ENCODE peak calls at places on chromosomes 3 and 15, in five cellular contexts. H is A673, L is neural progenitor cell, V is HepG2, N is GM23338. R is an unnamed sample. For H3K4me1 and H3K36me3, the result is how much of the 10 kb centered on the place peaks cover.

GRCh38 chr3:60932669-60933068 is 318.6 kb downstream of the FHIT start:
- DNase-seq in L (no peak), N (no peak), H (no peak), V (no peak), R (peak)

GRCh38 chr3:99774467-99774866 is 43.2 kb upstream of the CMSS1 start:
- DNase-seq in N (no peak), L (no peak), V (no peak), H (peak), R (no peak)

GRCh38 chr3:149080699-149081091 is 5.6 kb downstream of the HLTF start:
- DNase-seq in V (no peak), L (no peak), H (no peak), N (no peak), R (no peak)

GRCh38 chr3:12733566-12733965 is 25.5 kb downstream of the TMEM40 start:
- DNase-seq in N (no peak), H (no peak), V (no peak), L (no peak), R (no peak)

GRCh38 chr15:90018216-90018831 is 17.2 kb downstream of the ZNF710 start:
- DNase-seq in V (no peak), L (no peak), N (no peak), H (no peak), R (no peak)

GRCh38 chr15:21270474-21270873 is 169.8 kb downstream of the POTEB3 start:
- DNase-seq in V (no peak), L (no peak), H (peak), N (no peak), R (no peak)

GRCh38 chr3:9934235-9934621 is 594 bp downstream of the CRELD1 start:
- DNase-seq in H (no peak), L (peak), V (no peak), N (peak), R (no peak)

GRCh38 chr3:57952208-57952631 is 56.0 kb upstream of the FLNB start:
- DNase-seq in V (peak), H (peak), N (peak), L (peak), R (no peak)

GRCh38 chr15:98567951-98568350 is 80.4 kb upstream of the IGF1R start:
- DNase-seq in L (no peak), N (no peak), H (no peak), V (no peak), R (no peak)

GRCh38 chr3:57577786-57578185 is 19.4 kb downstream of the ARF4 start:
- DNase-seq in V (no peak), L (no peak), H (no peak), N (no peak), R (no peak)

GRCh38 chr15:38517312-38517711 is 47.3 kb downstream of the RASGRP1 start:
- DNase-seq in V (no peak), L (no peak), H (no peak), N (no peak), R (no peak)

GRCh38 chr3:186053954-186054353 is 54.9 kb downstream of the ETV5 start:
- DNase-seq in V (no peak), L (peak), H (peak), N (peak), R (no peak)

GRCh38 chr3:76400141-76400540 is 614.8 kb upstream of the ZNF717 start:
- DNase-seq in N (no peak), L (no peak), V (no peak), H (no peak), R (no peak)

GRCh38 chr3:194573680-194574437 is 59.4 kb downstream of the TMEM44 start:
- DNase-seq in V (peak), L (peak), N (peak), H (peak), R (peak)

GRCh38 chr3:22089284-22089683 is 338.3 kb upstream of the ZNF385D start:
- DNase-seq in V (peak), H (peak), N (peak), L (peak), R (peak)

GRCh38 chr3:81602781-81603180 is 158.7 kb downstream of the GBE1 start:
- DNase-seq in N (no peak), H (no peak), V (no peak), L (no peak), R (no peak)

GRCh38 chr3:53346514-53346913 is 829 bp downstream of the DCP1A start:
- DNase-seq in N (peak), H (no peak), V (peak), L (peak), R (peak)

GRCh38 chr3:53347261-53348064 is at the start of gene DCP1A:
- DNase-seq in V (peak), L (peak), N (peak), H (peak), R (peak)

GRCh38 chr3:53346922-53347260 is 452 bp downstream of the DCP1A start:
- DNase-seq in N (no peak), L (no peak), H (no peak), V (no peak), R (no peak)

GRCh38 chr3:53354945-53355498 is 7.7 kb upstream of the DCP1A start:
- DNase-seq in N (no peak), H (no peak), L (no peak), V (no peak), R (no peak)

DNA sequence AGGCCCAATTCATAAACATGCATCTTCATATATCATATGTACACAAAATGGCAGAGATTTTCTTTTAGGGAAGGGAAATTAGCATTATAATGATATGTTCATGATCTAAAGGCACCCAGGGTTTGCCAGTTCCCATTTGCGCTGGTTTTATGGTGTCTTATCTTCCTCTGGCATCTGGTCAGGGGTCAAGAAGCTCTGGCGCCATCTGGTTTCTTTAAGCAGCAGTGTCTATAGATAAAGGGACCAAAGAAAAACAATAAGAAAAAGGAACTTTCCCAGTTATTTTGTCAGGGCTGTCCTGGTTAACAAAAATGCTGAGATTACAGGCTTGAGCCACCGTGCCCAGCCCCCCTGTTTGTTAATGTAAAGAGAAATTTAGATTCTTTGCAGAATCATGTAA is 3.3 kb upstream of the DCP1A start:
- DNase-seq in N (peak), V (peak), H (peak), L (peak), R (peak)
- H3K4me1 ChIP-seq in N (under half), V (under half), H (under half), L (under half), R (under half)

DNA sequence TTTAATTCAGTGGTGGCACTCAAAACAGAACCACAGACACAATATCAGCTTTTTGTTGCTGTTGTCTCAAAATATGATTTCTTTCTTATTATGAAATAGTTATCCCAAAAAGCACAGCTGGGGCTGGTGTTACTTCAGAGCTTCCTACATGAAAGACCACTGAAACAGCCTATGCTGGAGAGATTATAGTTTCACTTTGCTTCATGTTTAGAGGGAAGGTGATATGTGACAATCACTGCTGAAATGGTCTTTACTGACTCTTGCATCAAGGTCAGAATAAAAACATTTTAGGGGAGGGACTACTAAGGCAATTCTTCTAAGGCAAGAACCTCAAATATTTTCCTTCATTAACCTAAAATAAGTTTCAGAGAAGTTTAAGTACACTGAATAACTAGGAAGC is 190.6 kb downstream of the TNIK start:
- DNase-seq in H (no peak), N (no peak), L (no peak), V (no peak), R (no peak)
- TF ChIP-seq EZH2 in H (no peak), N (no peak), L (no peak), V (no peak), R (no peak)

GRCh38 chr3:130939753-130940152 is 45.9 kb downstream of the ATP2C1 start:
- DNase-seq in H (no peak), N (no peak), L (no peak), V (no peak), R (no peak)

GRCh38 chr3:130933801-130934345 is 40.0 kb downstream of the ATP2C1 start:
- DNase-seq in N (no peak), H (no peak), V (no peak), L (no peak), R (no peak)

GRCh38 chr3:130932979-130933378 is 39.1 kb downstream of the ATP2C1 start:
- DNase-seq in N (no peak), H (no peak), L (no peak), V (no peak), R (no peak)

GRCh38 chr3:130934442-130935089 is 40.7 kb downstream of the ATP2C1 start:
- DNase-seq in H (no peak), V (no peak), L (no peak), N (no peak), R (no peak)

GRCh38 chr3:130935761-130936160 is 41.9 kb downstream of the ATP2C1 start:
- DNase-seq in L (no peak), H (no peak), N (no peak), V (no peak), R (no peak)
- H3K36me3 ChIP-seq in L (under half), H (under half), N (under half), V (under half), R (under half)

GRCh38 chr15:96262097-96262496 is 68.4 kb upstream of the NR2F2 start:
- DNase-seq in H (no peak), L (no peak), N (no peak), V (peak), R (no peak)

GRCh38 chr15:96262497-96263268 is 67.8 kb upstream of the NR2F2 start:
- DNase-seq in L (no peak), H (no peak), N (no peak), V (no peak), R (no peak)

GRCh38 chr15:96264351-96264798 is 66.1 kb upstream of the NR2F2 start:
- DNase-seq in V (peak), L (no peak), N (no peak), H (no peak), R (no peak)

GRCh38 chr15:96264801-96265515 is 65.5 kb upstream of the NR2F2 start:
- DNase-seq in H (no peak), V (peak), L (no peak), N (no peak), R (no peak)

GRCh38 chr15:96261575-96262034 is 68.9 kb upstream of the NR2F2 start:
- DNase-seq in L (no peak), H (no peak), V (peak), N (no peak), R (no peak)
- H3K4me1 ChIP-seq in L (under half), H (under half), V (half or more), N (under half), R (under half)

GRCh38 chr3:181721369-181721768 is 9.6 kb downstream of the SOX2 start:
- DNase-seq in H (no peak), N (no peak), V (no peak), L (no peak), R (no peak)

GRCh38 chr3:181719298-181719859 is 7.7 kb downstream of the SOX2 start:
- DNase-seq in L (no peak), V (no peak), H (no peak), N (no peak), R (no peak)

GRCh38 chr3:181722156-181722555 is 10.4 kb downstream of the SOX2 start:
- DNase-seq in V (no peak), H (no peak), L (peak), N (no peak), R (no peak)

GRCh38 chr3:181718416-181718815 is 6.7 kb downstream of the SOX2 start:
- DNase-seq in V (no peak), N (no peak), L (no peak), H (no peak), R (no peak)

GRCh38 chr3:181720281-181720680 is 8.6 kb downstream of the SOX2 start:
- DNase-seq in N (no peak), H (no peak), V (no peak), L (no peak), R (no peak)
- TF ChIP-seq EZH2 in N (no peak), H (no peak), V (no peak), L (no peak), R (no peak)

GRCh38 chr3:11362600-11362999 is 90.4 kb downstream of the ATG7 start:
- DNase-seq in L (no peak), H (no peak), V (peak), N (no peak), R (no peak)

GRCh38 chr3:11364181-11364580 is 92.0 kb downstream of the ATG7 start:
- DNase-seq in H (no peak), N (no peak), L (no peak), V (no peak), R (no peak)

GRCh38 chr3:11367116-11367781 is 95.1 kb downstream of the ATG7 start:
- DNase-seq in H (peak), V (peak), L (peak), N (peak), R (no peak)

DNA sequence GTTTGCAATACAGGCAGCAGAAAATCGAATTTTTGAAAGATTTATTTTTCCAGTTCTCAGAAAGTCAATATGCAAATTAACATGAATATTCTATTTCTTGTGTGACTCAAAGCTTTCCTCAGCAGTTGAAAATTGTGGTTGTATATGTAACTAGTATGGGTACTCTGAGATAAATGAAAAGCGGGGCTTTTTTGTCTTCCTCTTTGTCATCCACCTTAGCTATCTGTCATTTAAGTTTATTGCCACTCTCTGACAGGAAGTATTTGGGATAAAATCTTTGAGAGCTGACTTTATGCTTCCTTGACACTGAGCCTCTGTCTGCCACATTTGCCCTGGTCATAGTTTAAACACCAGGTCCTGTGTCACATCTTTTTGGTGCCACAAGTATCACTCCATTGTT is 91.5 kb downstream of the ATG7 start:
- DNase-seq in H (peak), V (no peak), L (no peak), N (no peak), R (no peak)
- H3K36me3 ChIP-seq in H (under half), V (under half), L (under half), N (under half), R (under half)

DNA sequence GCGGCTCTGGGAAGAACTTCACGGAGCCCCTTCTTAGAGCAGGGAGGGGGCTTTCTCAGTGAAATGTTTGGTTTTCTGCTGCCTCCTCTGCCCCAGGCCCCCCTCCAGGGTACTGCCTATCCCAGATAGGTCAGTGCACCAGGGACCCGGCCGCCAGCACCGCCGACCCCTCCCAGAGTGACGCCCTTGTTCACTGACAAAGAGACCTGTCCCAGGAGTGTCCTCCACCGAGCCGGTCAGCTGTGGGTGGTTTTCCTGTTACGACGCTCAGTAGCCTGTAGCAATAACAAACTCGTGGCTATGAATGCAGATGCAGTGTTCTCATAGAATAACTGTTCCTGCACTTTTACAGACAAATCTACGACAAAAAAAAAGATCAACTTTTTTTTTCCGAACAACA is 87.5 kb downstream of the VGLL4 start:
- DNase-seq in L (no peak), N (no peak), V (no peak), H (no peak), R (no peak)
- H3K4me1 ChIP-seq in L (under half), N (under half), V (under half), H (under half), R (under half)

R was measured in DND-41.